ENCODE peak calls at places on chromosome 2, in four cellular contexts. B is K562, G is HepG2, F is GM12878. U is an unnamed sample.

GRCh38 chr2:68366083-68366560 is 1.0 kb downstream of the PLEK start:
- DNase-seq in B (no peak), G (no peak), F (no peak), U (no peak)

GRCh38 chr2:215068399-215068798 is 70.0 kb downstream of the ABCA12 start:
- DNase-seq in B (no peak), G (no peak), F (no peak), U (no peak)

GRCh38 chr2:127330753-127331152 is 36.8 kb upstream of the ERCC3 start:
- DNase-seq in B (no peak), G (no peak), F (no peak), U (no peak)

GRCh38 chr2:163182764-163183354 is 344.3 kb upstream of the KCNH7 start:
- DNase-seq in B (no peak), G (no peak), F (no peak), U (peak; percentile 3)

GRCh38 chr2:31384771-31385276 is 29.7 kb downstream of the XDH start:
- DNase-seq in B (no peak), G (no peak), F (no peak), U (peak; percentile 79)

GRCh38 chr2:184646177-184646576 is 47.8 kb downstream of the ZNF804A start:
- DNase-seq in B (no peak), G (no peak), F (no peak), U (no peak)

GRCh38 chr2:133241231-133241575 is 327.1 kb downstream of the NCKAP5 start:
- DNase-seq in B (no peak), G (no peak), F (no peak), U (no peak)

GRCh38 chr2:30300456-30301221 is 69.3 kb downstream of the LBH start:
- DNase-seq in B (no peak), G (no peak), F (no peak), U (peak; percentile 21)

GRCh38 chr2:19560785-19561184 is 202.4 kb upstream of the OSR1 start:
- DNase-seq in B (no peak), G (no peak), F (no peak), U (no peak)

GRCh38 chr2:79887747-79888374 is 375.0 kb downstream of the CTNNA2 start:
- DNase-seq in B (peak; percentile 40), G (peak; percentile 61), F (peak; percentile 9), U (peak; percentile 71)

GRCh38 chr2:231803739-231804138 is 17.5 kb downstream of the COPS7B start:
- DNase-seq in B (no peak), G (no peak), F (no peak), U (no peak)

DNA sequence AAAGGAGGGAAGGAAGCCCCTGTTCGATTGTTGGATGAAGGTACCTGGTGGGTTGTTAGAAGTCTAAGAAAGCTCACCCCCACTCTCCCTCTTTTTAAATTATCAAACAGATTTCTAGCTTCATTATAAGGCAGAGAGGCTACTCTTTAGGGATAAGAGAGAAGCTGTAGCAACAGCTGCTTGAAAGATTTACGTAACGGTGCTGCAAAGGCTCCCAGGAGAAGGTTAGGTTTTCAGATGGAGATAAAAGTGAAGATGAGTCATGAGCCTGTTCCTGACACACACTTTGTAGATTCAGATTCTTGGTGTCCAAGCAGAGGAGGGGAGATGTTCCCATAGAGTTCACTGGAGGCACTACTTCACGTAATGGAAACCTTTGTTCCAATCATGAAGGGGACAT is 47.6 kb downstream of the VWA3B start:
- DNase-seq in B (no peak), G (no peak), F (no peak), U (no peak)
- TF ChIP-seq MYC in B (no peak), G (no peak), F (no peak), U (no peak)

GRCh38 chr2:23544589-23545295 is 159.8 kb downstream of the KLHL29 start:
- DNase-seq in B (no peak), G (no peak), F (no peak), U (no peak)

GRCh38 chr2:23540804-23541360 is 155.9 kb downstream of the KLHL29 start:
- DNase-seq in B (no peak), G (no peak), F (no peak), U (no peak)

GRCh38 chr2:23545391-23545790 is 160.4 kb downstream of the KLHL29 start:
- DNase-seq in B (no peak), G (no peak), F (no peak), U (peak; percentile 14)

GRCh38 chr2:23542390-23542789 is 157.4 kb downstream of the KLHL29 start:
- DNase-seq in B (no peak), G (no peak), F (no peak), U (no peak)

GRCh38 chr2:23541453-23542334 is 156.7 kb downstream of the KLHL29 start:
- DNase-seq in B (no peak), G (no peak), F (no peak), U (no peak)
- TF ChIP-seq ESRRA in B (no peak), G (no peak), F (no peak), U (no peak)

DNA sequence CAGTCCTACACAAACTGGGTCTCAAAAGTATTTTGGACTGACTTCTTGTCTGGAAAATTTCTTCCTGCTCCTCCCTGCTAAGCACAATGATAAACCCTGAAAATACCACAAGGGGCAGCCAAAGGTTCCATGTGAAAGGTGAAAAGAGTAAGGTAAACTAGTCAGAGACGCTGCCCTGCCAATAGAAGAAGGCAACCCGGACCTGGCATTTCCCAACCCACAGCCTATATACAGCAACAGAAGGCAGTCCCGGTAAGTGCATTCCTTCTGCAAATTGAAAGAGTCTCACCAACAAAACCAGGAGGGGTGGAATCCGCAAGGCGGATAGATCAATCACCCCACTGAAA is 180.8 kb downstream of the AFF3 start:
- DNase-seq in B (no peak), G (no peak), F (no peak), U (no peak)
- TF ChIP-seq KDM1A in B (no peak), G (no peak), F (no peak), U (no peak)

GRCh38 chr2:240246173-240246820 is 105.8 kb upstream of the OTOS start:
- DNase-seq in B (no peak), G (no peak), F (no peak), U (no peak)
- TF ChIP-seq MYC in B (no peak), G (no peak), F (no peak), U (no peak)

DNA sequence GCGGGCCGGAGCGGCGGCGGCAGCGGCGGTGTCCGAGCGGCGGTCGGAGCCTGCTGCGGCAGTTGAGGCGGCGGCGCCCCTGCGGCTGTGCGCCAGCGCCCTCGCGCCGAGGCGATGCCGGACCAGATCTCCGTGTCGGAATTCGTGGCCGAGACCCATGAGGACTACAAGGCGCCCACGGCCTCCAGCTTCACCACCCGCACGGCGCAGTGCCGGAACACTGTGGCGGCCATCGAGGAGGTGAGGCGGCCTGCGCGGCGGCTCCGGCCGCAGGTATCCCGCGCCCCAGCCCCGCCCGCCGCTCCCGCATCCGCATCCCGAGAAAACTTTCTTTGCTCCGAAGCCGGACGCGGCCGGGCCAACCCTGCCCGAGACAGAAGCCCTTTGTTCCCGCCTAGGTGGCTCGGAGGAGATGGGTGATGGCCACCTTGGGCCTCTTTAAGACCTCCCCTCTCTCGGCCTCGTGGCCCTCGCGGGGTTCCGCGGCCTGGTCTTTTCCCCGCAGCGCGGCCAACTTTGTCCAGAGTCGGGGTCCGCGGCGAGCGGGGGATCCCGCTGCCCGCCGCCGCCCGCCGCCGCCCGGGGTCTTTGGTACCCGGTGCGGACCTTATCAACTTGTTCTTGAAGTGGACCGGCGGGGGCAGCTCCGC is 504 bp downstream of the ASAP2 start:
- DNase-seq in B (peak; percentile 37), G (no peak), F (no peak), U (peak; percentile 35)
- TF ChIP-seq ESRRA in B (no peak), G (no peak), F (no peak), U (no peak)

GRCh38 chr2:20692081-20692480 is 25.1 kb downstream of the GDF7 start:
- DNase-seq in B (no peak), G (no peak), F (no peak), U (no peak)

GRCh38 chr2:20689428-20690264 is 22.7 kb downstream of the GDF7 start:
- DNase-seq in B (no peak), G (no peak), F (no peak), U (no peak)

GRCh38 chr2:20691076-20691708 is 24.2 kb downstream of the GDF7 start:
- DNase-seq in B (no peak), G (no peak), F (no peak), U (no peak)

GRCh38 chr2:20684581-20685063 is 17.7 kb downstream of the GDF7 start:
- DNase-seq in B (no peak), G (peak; percentile 81), F (no peak), U (no peak)

GRCh38 chr2:20687260-20687772 is 20.4 kb downstream of the GDF7 start:
- DNase-seq in B (no peak), G (no peak), F (no peak), U (no peak)
- TF ChIP-seq KDM1A in B (no peak), G (no peak), F (no peak), U (no peak)

GRCh38 chr2:204634564-204634963 is 89.3 kb downstream of the PARD3B start:
- DNase-seq in B (no peak), G (no peak), F (no peak), U (no peak)

GRCh38 chr2:204635478-204635877 is 90.2 kb downstream of the PARD3B start:
- DNase-seq in B (no peak), G (no peak), F (no peak), U (no peak)

GRCh38 chr2:204628926-204629661 is 83.8 kb downstream of the PARD3B start:
- DNase-seq in B (no peak), G (no peak), F (no peak), U (no peak)

DNA sequence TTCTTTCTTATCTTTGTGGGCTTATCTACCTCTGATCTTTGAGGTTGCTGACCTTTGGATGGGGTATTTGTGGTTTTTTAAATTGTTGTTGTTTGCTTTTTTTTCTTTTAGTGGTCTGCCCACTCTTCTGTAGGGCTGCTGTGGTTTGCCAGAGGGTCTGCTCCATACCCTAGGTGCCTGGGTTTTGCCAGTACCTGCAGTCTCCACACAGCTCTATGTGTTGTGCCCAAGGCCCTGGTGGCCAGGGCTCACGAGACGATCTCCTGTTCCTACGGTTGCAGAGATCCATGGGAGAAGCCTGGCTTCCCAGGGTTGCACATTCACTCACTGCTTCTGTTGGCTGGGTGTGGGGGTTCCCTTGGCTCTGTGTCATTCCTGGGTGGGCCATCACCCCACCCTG is 87.1 kb downstream of the PARD3B start:
- DNase-seq in B (no peak), G (no peak), F (no peak), U (no peak)
- TF ChIP-seq MYC in B (no peak), G (no peak), F (no peak), U (no peak)

DNA sequence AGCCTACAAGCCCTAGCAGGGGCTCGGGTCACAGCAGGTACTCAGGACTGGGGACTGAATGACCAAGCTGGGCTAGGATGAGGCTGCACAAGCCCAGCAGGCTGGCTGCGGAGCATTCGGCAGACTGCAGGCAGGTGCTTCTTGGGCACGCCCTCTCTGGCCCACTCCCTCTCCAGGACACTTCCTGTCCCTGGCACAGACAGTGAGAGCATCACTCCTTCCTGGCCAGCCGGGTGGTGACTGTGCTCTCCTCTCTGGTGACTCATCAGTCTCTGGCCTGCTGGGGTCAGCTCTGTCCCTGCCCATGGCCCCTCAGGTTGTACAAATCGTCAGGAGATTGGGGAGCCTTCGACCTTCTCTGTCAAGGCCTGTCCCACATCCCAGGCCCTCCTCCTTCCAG is 22.5 kb downstream of the C1QL2 start:
- DNase-seq in B (no peak), G (no peak), F (no peak), U (no peak)
- TF ChIP-seq ESRRA in B (no peak), G (no peak), F (no peak), U (no peak)

GRCh38 chr2:105721991-105722511 is 22.7 kb upstream of the NCK2 start:
- DNase-seq in B (no peak), G (no peak), F (no peak), U (no peak)
- TF ChIP-seq KDM1A in B (no peak), G (no peak), F (no peak), U (no peak)

GRCh38 chr2:95709831-95710230 is 118.0 kb downstream of the TRIM43 start:
- DNase-seq in B (no peak), G (no peak), F (no peak), U (no peak)
- TF ChIP-seq MYC in B (no peak), G (no peak), F (no peak), U (no peak)